ENCODE peak calls at places on chromosome 2, in six cellular contexts. One of them, this sample, is unnamed.
A peak's percentile ranks its signal among the peaks of the same experiment; 100 is the strongest.

GRCh38 chr2:16709769-16710168 is 44.1 kb upstream of the CYRIA start:
- DNase-seq in trophoblast cell: no peak
- DNase-seq in neuronal stem cell: no peak
- DNase-seq in H1: no peak
- DNase-seq in mesenchymal stem cell: no peak
- DNase-seq in H9: no peak
- DNase-seq in this sample: no peak

GRCh38 chr2:39289609-39290008 is 45.8 kb upstream of the CDKL4 start:
- DNase-seq in trophoblast cell: no peak
- DNase-seq in neuronal stem cell: no peak
- DNase-seq in H1: no peak
- DNase-seq in mesenchymal stem cell: no peak
- DNase-seq in H9: no peak
- DNase-seq in this sample: peak; percentile 26

GRCh38 chr2:218516614-218517013 is 51.5 kb downstream of the USP37 start:
- DNase-seq in trophoblast cell: no peak
- DNase-seq in neuronal stem cell: no peak
- DNase-seq in H1: no peak
- DNase-seq in mesenchymal stem cell: peak; percentile 24
- DNase-seq in H9: no peak
- DNase-seq in this sample: peak; percentile 5

GRCh38 chr2:236369606-236370005 is 105.4 kb upstream of the ASB18 start:
- DNase-seq in trophoblast cell: no peak
- DNase-seq in neuronal stem cell: no peak
- DNase-seq in H1: no peak
- DNase-seq in mesenchymal stem cell: no peak
- DNase-seq in H9: peak; percentile 20
- DNase-seq in this sample: no peak

GRCh38 chr2:206240335-206240734 is 34.1 kb upstream of the ZDBF2 start:
- DNase-seq in trophoblast cell: no peak
- DNase-seq in neuronal stem cell: no peak
- DNase-seq in H1: no peak
- DNase-seq in mesenchymal stem cell: no peak
- DNase-seq in H9: no peak
- DNase-seq in this sample: no peak

GRCh38 chr2:5915926-5916325 is 223.7 kb downstream of the SOX11 start:
- DNase-seq in trophoblast cell: peak; percentile 41
- DNase-seq in neuronal stem cell: no peak
- DNase-seq in H1: no peak
- DNase-seq in mesenchymal stem cell: peak; percentile 57
- DNase-seq in H9: peak; percentile 69
- DNase-seq in this sample: peak; percentile 54

GRCh38 chr2:170017848-170018492 is 160.0 kb upstream of the MYO3B start:
- DNase-seq in trophoblast cell: no peak
- DNase-seq in neuronal stem cell: no peak
- DNase-seq in H1: no peak
- DNase-seq in mesenchymal stem cell: peak; percentile 19
- DNase-seq in H9: no peak
- DNase-seq in this sample: peak; percentile 19

GRCh38 chr2:174009488-174010223 is 44.5 kb upstream of the SP3 start:
- DNase-seq in trophoblast cell: no peak
- DNase-seq in neuronal stem cell: no peak
- DNase-seq in H1: no peak
- DNase-seq in mesenchymal stem cell: no peak
- DNase-seq in H9: no peak
- DNase-seq in this sample: peak; percentile 64

GRCh38 chr2:64260817-64261216 is 116.6 kb upstream of the PELI1 start:
- DNase-seq in trophoblast cell: no peak
- DNase-seq in neuronal stem cell: no peak
- DNase-seq in H1: no peak
- DNase-seq in mesenchymal stem cell: peak; percentile 51
- DNase-seq in H9: no peak
- DNase-seq in this sample: no peak

GRCh38 chr2:218832520-218832919 is 917 bp upstream of the PRKAG3 start:
- DNase-seq in trophoblast cell: no peak
- DNase-seq in neuronal stem cell: no peak
- DNase-seq in H1: no peak
- DNase-seq in mesenchymal stem cell: no peak
- DNase-seq in H9: no peak
- DNase-seq in this sample: no peak

GRCh38 chr2:45782968-45783367 is 131.5 kb downstream of the PRKCE start:
- DNase-seq in trophoblast cell: no peak
- DNase-seq in neuronal stem cell: peak; percentile 17
- DNase-seq in H1: no peak
- DNase-seq in mesenchymal stem cell: no peak
- DNase-seq in H9: no peak
- DNase-seq in this sample: no peak

GRCh38 chr2:43239981-43240761 is 13.8 kb upstream of the ZFP36L2 start:
- DNase-seq in trophoblast cell: no peak
- DNase-seq in neuronal stem cell: no peak
- DNase-seq in H1: no peak
- DNase-seq in mesenchymal stem cell: no peak
- DNase-seq in H9: no peak
- DNase-seq in this sample: no peak

GRCh38 chr2:99877963-99878362 is 264.4 kb downstream of the AFF3 start:
- DNase-seq in trophoblast cell: no peak
- DNase-seq in neuronal stem cell: no peak
- DNase-seq in H1: no peak
- DNase-seq in mesenchymal stem cell: peak; percentile 24
- DNase-seq in H9: no peak
- DNase-seq in this sample: no peak

GRCh38 chr2:99818842-99819241 is 323.5 kb downstream of the AFF3 start:
- DNase-seq in trophoblast cell: no peak
- DNase-seq in neuronal stem cell: no peak
- DNase-seq in H1: no peak
- DNase-seq in mesenchymal stem cell: no peak
- DNase-seq in H9: no peak
- DNase-seq in this sample: peak; percentile 47

GRCh38 chr2:38526195-38526594 is 76.5 kb downstream of the HNRNPLL start:
- DNase-seq in trophoblast cell: no peak
- DNase-seq in neuronal stem cell: no peak
- DNase-seq in H1: no peak
- DNase-seq in mesenchymal stem cell: peak; percentile 9
- DNase-seq in H9: no peak
- DNase-seq in this sample: peak; percentile 43

GRCh38 chr2:84817239-84817655 is 63.6 kb downstream of the TRABD2A start:
- DNase-seq in trophoblast cell: no peak
- DNase-seq in neuronal stem cell: no peak
- DNase-seq in H1: no peak
- DNase-seq in mesenchymal stem cell: no peak
- DNase-seq in H9: no peak
- DNase-seq in this sample: no peak

GRCh38 chr2:35220471-35220870 is 1135.1 kb upstream of the CRIM1 start:
- DNase-seq in trophoblast cell: peak; percentile 1
- DNase-seq in neuronal stem cell: no peak
- DNase-seq in H1: no peak
- DNase-seq in mesenchymal stem cell: no peak
- DNase-seq in H9: no peak
- DNase-seq in this sample: no peak

GRCh38 chr2:225400060-225400511 is 576 bp downstream of the NYAP2 start:
- DNase-seq in trophoblast cell: peak; percentile 4
- DNase-seq in neuronal stem cell: peak; percentile 74
- DNase-seq in H1: peak; percentile 10
- DNase-seq in mesenchymal stem cell: peak; percentile 61
- DNase-seq in H9: peak; percentile 71
- DNase-seq in this sample: peak; percentile 56

GRCh38 chr2:74843371-74844298 is 9.7 kb downstream of the HK2 start:
- DNase-seq in trophoblast cell: peak; percentile 36
- DNase-seq in neuronal stem cell: no peak
- DNase-seq in H1: no peak
- DNase-seq in mesenchymal stem cell: peak; percentile 96
- DNase-seq in H9: no peak
- DNase-seq in this sample: peak; percentile 92

GRCh38 chr2:74379851-74380789 is at the start of gene DCTN1:
- DNase-seq in trophoblast cell: no peak
- DNase-seq in neuronal stem cell: peak; percentile 46
- DNase-seq in H1: no peak
- DNase-seq in mesenchymal stem cell: peak; percentile 81
- DNase-seq in H9: peak; percentile 69
- DNase-seq in this sample: peak; percentile 80

GRCh38 chr2:101199153-101199810 is 48.1 kb upstream of the TBC1D8 start:
- DNase-seq in trophoblast cell: no peak
- DNase-seq in neuronal stem cell: no peak
- DNase-seq in H1: no peak
- DNase-seq in mesenchymal stem cell: peak; percentile 61
- DNase-seq in H9: no peak
- DNase-seq in this sample: peak; percentile 26

DNA sequence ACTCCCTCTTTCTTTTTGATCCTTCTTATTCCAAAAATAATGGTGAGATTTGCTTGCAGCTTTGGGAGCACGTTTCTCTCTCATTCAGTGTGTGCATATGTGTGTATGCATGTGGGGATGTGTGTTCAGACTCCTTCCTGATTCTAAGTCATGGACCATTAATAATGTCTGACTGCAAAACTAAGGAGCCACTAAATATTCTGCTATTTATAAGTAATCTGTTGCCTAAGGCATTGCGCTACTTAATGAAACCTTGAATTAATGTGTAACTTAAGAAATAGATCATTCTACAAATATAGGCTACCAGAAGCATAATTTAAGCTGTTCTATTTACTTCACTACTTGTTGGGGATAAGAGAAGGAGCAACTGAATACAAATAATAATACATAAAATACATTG is 182.1 kb downstream of the TFCP2L1 start:
- DNase-seq in trophoblast cell: no peak
- DNase-seq in neuronal stem cell: no peak
- DNase-seq in H1: no peak
- DNase-seq in mesenchymal stem cell: no peak
- DNase-seq in H9: no peak
- DNase-seq in this sample: no peak
- H3K14ac ChIP-seq in trophoblast cell: no peak overlapping the region
- H3K14ac ChIP-seq in neuronal stem cell: no peak overlapping the region
- H3K14ac ChIP-seq in H1: no peak overlapping the region
- H3K14ac ChIP-seq in mesenchymal stem cell: no peak overlapping the region
- H3K14ac ChIP-seq in H9: no peak overlapping the region
- H3K14ac ChIP-seq in this sample: no peak overlapping the region

GRCh38 chr2:10360460-10361219 is 57.9 kb downstream of the HPCAL1 start:
- DNase-seq in trophoblast cell: peak; percentile 95
- DNase-seq in neuronal stem cell: no peak
- DNase-seq in H1: no peak
- DNase-seq in mesenchymal stem cell: no peak
- DNase-seq in H9: no peak
- DNase-seq in this sample: no peak

GRCh38 chr2:10361220-10361588 is 58.5 kb downstream of the HPCAL1 start:
- DNase-seq in trophoblast cell: peak; percentile 23
- DNase-seq in neuronal stem cell: peak; percentile 57
- DNase-seq in H1: no peak
- DNase-seq in mesenchymal stem cell: no peak
- DNase-seq in H9: no peak
- DNase-seq in this sample: peak; percentile 36

GRCh38 chr2:10359731-10360329 is 57.1 kb downstream of the HPCAL1 start:
- DNase-seq in trophoblast cell: no peak
- DNase-seq in neuronal stem cell: no peak
- DNase-seq in H1: no peak
- DNase-seq in mesenchymal stem cell: no peak
- DNase-seq in H9: no peak
- DNase-seq in this sample: no peak

GRCh38 chr2:10357770-10358169 is 55.1 kb downstream of the HPCAL1 start:
- DNase-seq in trophoblast cell: no peak
- DNase-seq in neuronal stem cell: no peak
- DNase-seq in H1: no peak
- DNase-seq in mesenchymal stem cell: no peak
- DNase-seq in H9: no peak
- DNase-seq in this sample: no peak

DNA sequence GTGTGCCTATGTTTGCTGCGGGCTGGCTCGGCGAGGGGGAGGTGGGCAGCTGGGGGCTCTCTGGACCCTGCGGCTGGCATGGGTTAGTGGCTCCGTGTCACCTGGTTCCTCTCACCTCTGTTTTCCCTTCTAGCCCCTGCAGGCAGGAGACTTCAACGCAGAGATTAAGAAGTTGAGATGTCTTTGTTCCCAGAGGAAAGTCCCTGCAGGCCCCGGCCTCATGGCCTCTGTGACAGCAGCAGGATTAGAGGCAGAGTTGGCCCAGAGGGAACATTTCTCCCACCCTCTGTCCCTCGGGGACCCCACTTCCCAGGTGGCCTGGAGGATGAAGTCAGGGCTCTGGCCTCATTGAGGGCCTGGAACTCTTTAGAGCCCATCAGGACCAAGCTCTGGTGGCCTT is 56.5 kb downstream of the HPCAL1 start:
- DNase-seq in trophoblast cell: no peak
- DNase-seq in neuronal stem cell: no peak
- DNase-seq in H1: no peak
- DNase-seq in mesenchymal stem cell: no peak
- DNase-seq in H9: no peak
- DNase-seq in this sample: no peak
- H3K14ac ChIP-seq in trophoblast cell: no peak overlapping the region
- H3K14ac ChIP-seq in neuronal stem cell: no peak overlapping the region
- H3K14ac ChIP-seq in H1: no peak overlapping the region
- H3K14ac ChIP-seq in mesenchymal stem cell: no peak overlapping the region
- H3K14ac ChIP-seq in H9: no peak overlapping the region
- H3K14ac ChIP-seq in this sample: no peak overlapping the region

GRCh38 chr2:8855019-8855418 is 17.6 kb upstream of the KIDINS220 start:
- DNase-seq in trophoblast cell: no peak
- DNase-seq in neuronal stem cell: no peak
- DNase-seq in H1: no peak
- DNase-seq in mesenchymal stem cell: no peak
- DNase-seq in H9: no peak
- DNase-seq in this sample: no peak

GRCh38 chr2:8856176-8856575 is 18.8 kb upstream of the KIDINS220 start:
- DNase-seq in trophoblast cell: no peak
- DNase-seq in neuronal stem cell: no peak
- DNase-seq in H1: no peak
- DNase-seq in mesenchymal stem cell: no peak
- DNase-seq in H9: no peak
- DNase-seq in this sample: no peak

GRCh38 chr2:8850845-8851244 is 13.4 kb upstream of the KIDINS220 start:
- DNase-seq in trophoblast cell: no peak
- DNase-seq in neuronal stem cell: no peak
- DNase-seq in H1: no peak
- DNase-seq in mesenchymal stem cell: no peak
- DNase-seq in H9: no peak
- DNase-seq in this sample: no peak

GRCh38 chr2:8851811-8852560 is 14.6 kb upstream of the KIDINS220 start:
- DNase-seq in trophoblast cell: no peak
- DNase-seq in neuronal stem cell: no peak
- DNase-seq in H1: no peak
- DNase-seq in mesenchymal stem cell: peak; percentile 9
- DNase-seq in H9: peak; percentile 43
- DNase-seq in this sample: no peak

GRCh38 chr2:8853406-8853805 is 16.0 kb upstream of the KIDINS220 start:
- DNase-seq in trophoblast cell: no peak
- DNase-seq in neuronal stem cell: no peak
- DNase-seq in H1: no peak
- DNase-seq in mesenchymal stem cell: no peak
- DNase-seq in H9: no peak
- DNase-seq in this sample: no peak
- H3K14ac ChIP-seq in trophoblast cell: no peak overlapping the region
- H3K14ac ChIP-seq in neuronal stem cell: no peak overlapping the region
- H3K14ac ChIP-seq in H1: no peak overlapping the region
- H3K14ac ChIP-seq in mesenchymal stem cell: no peak overlapping the region
- H3K14ac ChIP-seq in H9: no peak overlapping the region
- H3K14ac ChIP-seq in this sample: no peak overlapping the region

GRCh38 chr2:48059975-48060374 is 153.7 kb upstream of the FBXO11 start:
- DNase-seq in trophoblast cell: no peak
- DNase-seq in neuronal stem cell: no peak
- DNase-seq in H1: no peak
- DNase-seq in mesenchymal stem cell: no peak
- DNase-seq in H9: no peak
- DNase-seq in this sample: no peak
- H3K14ac ChIP-seq in trophoblast cell: no peak overlapping the region
- H3K14ac ChIP-seq in neuronal stem cell: no peak overlapping the region
- H3K14ac ChIP-seq in H1: no peak overlapping the region
- H3K14ac ChIP-seq in mesenchymal stem cell: no peak overlapping the region
- H3K14ac ChIP-seq in H9: no peak overlapping the region
- H3K14ac ChIP-seq in this sample: no peak overlapping the region